ENCODE peak calls at places on chromosomes 3 and 15, in eight cellular contexts. J, U, C, N, F, Z, G and X are unnamed samples.

GRCh38 chr3:173690542-173690941 is 293.0 kb downstream of the NLGN1 start:
- DNase-seq in J (no peak), U (no peak), C (peak), N (no peak), F (no peak), Z (no peak), G (no peak), X (no peak)

GRCh38 chr3:186940965-186941364 is 10.6 kb downstream of the ST6GAL1 start:
- DNase-seq in J (no peak), U (no peak), C (no peak), N (peak), F (no peak), Z (peak), G (no peak), X (no peak)

GRCh38 chr3:11944052-11944673 is 60.0 kb upstream of the SYN2 start:
- DNase-seq in J (peak), U (no peak), C (peak), N (peak), F (no peak), Z (no peak), G (no peak), X (no peak)

GRCh38 chr3:27914199-27914598 is 192.1 kb upstream of the EOMES start:
- DNase-seq in J (no peak), U (no peak), C (no peak), N (peak), F (peak), Z (no peak), G (no peak), X (no peak)

GRCh38 chr3:63791974-63792373 is 27.1 kb upstream of the C3orf49 start:
- DNase-seq in J (no peak), U (no peak), C (peak), N (peak), F (no peak), Z (no peak), G (no peak), X (no peak)

GRCh38 chr3:122151480-122151879 is 32.0 kb upstream of the CASR start:
- DNase-seq in J (no peak), U (no peak), C (no peak), N (no peak), F (no peak), Z (no peak), G (no peak), X (no peak)

GRCh38 chr15:75751901-75752300 is 39.3 kb upstream of the CSPG4 start:
- DNase-seq in J (no peak), U (no peak), C (no peak), N (no peak), F (no peak), Z (no peak), G (peak), X (no peak)

GRCh38 chr3:152586974-152587373 is 248.0 kb upstream of the P2RY1 start:
- DNase-seq in J (no peak), U (no peak), C (no peak), N (no peak), F (no peak), Z (no peak), G (no peak), X (no peak)

GRCh38 chr3:98657429-98657828 is 64.0 kb upstream of the CPOX start:
- DNase-seq in J (peak), U (no peak), C (peak), N (peak), F (peak), Z (peak), G (peak), X (no peak)

GRCh38 chr15:76253851-76254440 is 57.3 kb downstream of the ETFA start:
- DNase-seq in J (no peak), U (no peak), C (peak), N (peak), F (no peak), Z (no peak), G (no peak), X (no peak)

GRCh38 chr3:182699550-182700170 is 93.6 kb upstream of the ATP11B start:
- DNase-seq in J (no peak), U (no peak), C (no peak), N (no peak), F (no peak), Z (no peak), G (no peak), X (no peak)

GRCh38 chr15:74222705-74223104 is 13.4 kb upstream of the CCDC33 start:
- DNase-seq in J (no peak), U (no peak), C (no peak), N (no peak), F (no peak), Z (no peak), G (no peak), X (no peak)

GRCh38 chr3:120147072-120147871 is 53.0 kb upstream of the GSK3B start:
- DNase-seq in J (no peak), U (no peak), C (no peak), N (peak), F (no peak), Z (no peak), G (no peak), X (peak)

GRCh38 chr3:8509961-8510360 is 8.3 kb downstream of the LMCD1 start:
- DNase-seq in J (peak), U (no peak), C (peak), N (no peak), F (no peak), Z (no peak), G (no peak), X (no peak)

GRCh38 chr15:68528891-68529290 is 49.9 kb upstream of the CORO2B start:
- DNase-seq in J (no peak), U (no peak), C (peak), N (no peak), F (no peak), Z (no peak), G (no peak), X (no peak)

GRCh38 chr3:124791639-124792111 is 61.4 kb downstream of the UMPS start:
- DNase-seq in J (no peak), U (no peak), C (peak), N (no peak), F (no peak), Z (peak), G (no peak), X (no peak)

GRCh38 chr3:16423947-16424673 is 89.4 kb downstream of the RFTN1 start:
- DNase-seq in J (no peak), U (no peak), C (no peak), N (no peak), F (no peak), Z (no peak), G (no peak), X (no peak)

GRCh38 chr3:193711523-193711963 is 118.5 kb downstream of the OPA1 start:
- DNase-seq in J (no peak), U (no peak), C (no peak), N (no peak), F (no peak), Z (no peak), G (no peak), X (no peak)

GRCh38 chr3:194407423-194407822 is 8.4 kb upstream of the GP5 start:
- DNase-seq in J (no peak), U (no peak), C (peak), N (no peak), F (no peak), Z (no peak), G (no peak), X (no peak)

GRCh38 chr3:52532517-52532837 is 1.2 kb downstream of the NT5DC2 start:
- DNase-seq in J (no peak), U (no peak), C (peak), N (peak), F (no peak), Z (no peak), G (peak), X (no peak)

GRCh38 chr3:58332575-58333179 is at the start of gene PXK:
- DNase-seq in J (peak), U (peak), C (peak), N (peak), F (peak), Z (peak), G (peak), X (peak)

GRCh38 chr3:14562441-14562840 is 22.3 kb upstream of the GRIP2 start:
- DNase-seq in J (no peak), U (no peak), C (peak), N (no peak), F (no peak), Z (no peak), G (no peak), X (no peak)

GRCh38 chr3:130081371-130081881 is at the start of gene ALG1L2:
- DNase-seq in J (no peak), U (no peak), C (no peak), N (no peak), F (no peak), Z (no peak), G (no peak), X (no peak)

DNA sequence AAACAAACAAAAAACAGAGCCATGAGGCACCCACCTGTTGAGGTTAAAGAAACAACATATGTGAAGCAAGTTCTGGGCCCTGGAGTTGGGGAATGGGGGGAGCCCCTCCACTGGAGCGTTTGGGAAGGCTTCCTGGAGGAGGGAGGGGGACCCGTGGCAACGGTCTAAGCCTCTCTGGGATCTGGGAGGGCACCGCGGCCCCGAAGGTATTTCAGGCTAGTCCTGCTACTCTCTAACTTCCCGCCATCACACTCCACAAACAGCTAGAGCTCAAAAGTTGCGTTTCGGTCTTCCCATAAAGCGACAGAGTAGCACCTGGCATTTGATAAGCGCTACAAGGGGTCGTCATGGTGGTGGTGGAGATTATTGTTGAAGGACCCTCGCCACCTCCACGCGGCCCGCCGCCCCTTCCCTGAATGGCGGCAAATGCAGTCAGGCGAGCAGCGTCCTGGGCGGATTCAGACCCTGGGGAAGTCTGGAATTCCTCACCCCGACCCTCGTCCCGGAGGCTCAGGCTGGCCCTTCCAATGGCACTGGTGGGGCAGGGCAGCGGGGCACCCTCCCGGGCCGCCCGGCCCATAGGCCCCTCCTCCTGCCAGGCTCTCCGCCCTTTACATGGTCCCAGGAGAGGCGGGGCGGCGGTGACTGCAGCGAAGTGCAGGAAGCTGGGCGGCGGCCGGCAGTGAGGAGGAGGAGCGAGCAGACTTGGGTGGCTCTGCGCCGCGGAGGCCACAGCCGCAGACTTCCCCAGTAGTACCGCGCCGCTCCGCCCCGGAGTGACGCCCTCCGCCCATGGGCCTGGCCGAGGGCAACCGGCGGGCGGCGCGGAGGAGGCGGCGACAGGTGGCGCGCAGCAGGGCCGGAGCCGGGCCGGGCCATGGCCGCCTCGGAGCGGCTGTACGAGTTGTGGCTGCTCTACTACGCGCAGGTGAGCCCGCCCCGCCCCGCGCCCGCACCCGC is at the start of gene NBEAL2:
- DNase-seq in J (peak), U (peak), C (peak), N (peak), F (peak), Z (peak), G (peak), X (peak)
- H3K27ac ChIP-seq in J (peak), U (peak), C (peak), N (peak), F (peak), Z (peak), G (peak), X (peak)

GRCh38 chr3:42140665-42141203 is 49.6 kb downstream of the TRAK1 start:
- DNase-seq in J (no peak), U (no peak), C (no peak), N (no peak), F (no peak), Z (no peak), G (no peak), X (no peak)
- H3K27ac ChIP-seq in J (no peak), U (no peak), C (no peak), N (no peak), F (no peak), Z (no peak), G (no peak), X (no peak)

DNA sequence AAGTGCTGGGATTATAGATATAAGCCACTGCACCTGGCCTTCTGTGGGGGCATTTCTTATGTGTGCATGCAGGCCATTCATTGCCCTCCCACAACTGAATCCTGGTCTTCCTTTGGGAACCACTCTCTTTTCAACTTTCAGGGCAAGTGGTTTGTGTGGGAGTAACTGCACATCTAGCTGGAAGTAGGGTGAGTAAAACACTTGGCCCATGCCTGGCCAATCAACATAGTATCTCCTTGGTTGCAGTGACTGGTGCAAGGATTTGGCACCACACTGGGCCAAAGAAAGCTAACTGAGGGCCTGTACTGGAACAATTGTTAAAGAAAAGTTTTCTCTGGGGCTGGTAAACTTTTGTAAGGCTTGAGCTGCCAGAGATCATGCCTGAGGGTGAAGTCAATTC is 189.2 kb upstream of the FEZF2 start:
- DNase-seq in J (no peak), U (no peak), C (peak), N (no peak), F (no peak), Z (no peak), G (no peak), X (no peak)
- H3K27ac ChIP-seq in J (no peak), U (no peak), C (peak), N (no peak), F (no peak), Z (no peak), G (no peak), X (no peak)

DNA sequence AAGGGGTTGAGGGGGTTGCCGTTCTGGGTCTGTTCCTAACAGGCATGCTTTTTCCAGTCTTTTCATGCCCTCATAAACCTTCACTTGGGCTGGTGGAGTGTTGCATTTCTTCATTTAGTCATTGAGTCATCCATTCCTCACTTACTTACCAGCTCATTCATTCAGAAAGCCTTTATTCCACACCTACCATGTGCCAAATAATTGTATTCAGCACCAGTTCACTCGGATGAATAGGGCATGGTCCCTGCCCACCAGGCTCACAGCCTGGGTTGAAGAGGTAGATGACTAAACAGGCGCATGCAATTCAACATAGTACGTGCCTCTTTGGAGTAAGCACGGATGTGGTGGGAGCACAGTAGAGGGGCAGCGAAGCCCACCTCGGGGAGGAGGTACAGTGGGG is 35.1 kb upstream of the THSD4 start:
- DNase-seq in J (no peak), U (no peak), C (peak), N (no peak), F (no peak), Z (no peak), G (no peak), X (no peak)
- H3K27ac ChIP-seq in J (no peak), U (peak), C (peak), N (no peak), F (no peak), Z (no peak), G (peak), X (no peak)